ENCODE peak calls at places on chromosomes 7 and 10, in five cellular contexts. B, C, U, K and A are unnamed samples.

GRCh38 chr7:36526720-36527548 is 137.3 kb downstream of the ANLN start:
- DNase-seq in C (peak), B (peak), U (no peak), K (no peak), A (no peak)

GRCh38 chr10:8034666-8035640 is 19.5 kb upstream of the GATA3 start:
- DNase-seq in B (no peak), U (no peak), K (no peak), C (no peak), A (no peak)

GRCh38 chr10:124357583-124357930 is 61.2 kb downstream of the OAT start:
- DNase-seq in K (no peak), U (no peak), B (no peak), C (no peak), A (no peak)

GRCh38 chr10:35453855-35454532 is 117.7 kb downstream of the CCNY start:
- DNase-seq in U (no peak), K (no peak), B (no peak), C (peak), A (no peak)

GRCh38 chr7:142801601-142802295 is 31.0 kb downstream of the PRSS2 start:
- DNase-seq in K (no peak), C (no peak), B (no peak), U (no peak), A (no peak)

GRCh38 chr10:102322914-102323313 is 72.6 kb upstream of the NFKB2 start:
- DNase-seq in C (no peak), B (no peak), U (peak), K (no peak), A (no peak)

GRCh38 chr7:95470452-95470851 is 15.3 kb upstream of the ASB4 start:
- DNase-seq in C (no peak), B (no peak), K (no peak), U (no peak), A (no peak)

GRCh38 chr7:50387351-50387750 is 62.8 kb downstream of the FIGNL1 start:
- DNase-seq in U (no peak), K (no peak), C (no peak), B (no peak), A (no peak)

GRCh38 chr10:75853085-75853484 is 421.7 kb downstream of the LRMDA start:
- DNase-seq in U (no peak), B (no peak), K (no peak), C (peak), A (no peak)

GRCh38 chr10:5589963-5590511 is 65.3 kb downstream of the CALML3 start:
- DNase-seq in U (no peak), B (no peak), K (no peak), C (peak), A (no peak)

GRCh38 chr10:132955479-132955878 is 13.1 kb upstream of the CFAP46 start:
- DNase-seq in B (no peak), U (no peak), K (no peak), C (no peak), A (no peak)